ENCODE peak calls at places on chromosome 7, in nine cellular contexts. One of them, this sample, is unnamed.

GRCh38 chr7:117385340-117386124 is 41.8 kb downstream of the ASZ1 start:
- DNase-seq in left lung: no peak
- DNase-seq in islet precursor cell: no peak
- DNase-seq in prostate gland: no peak
- DNase-seq in fibroblast of lung: peak; percentile 48
- DNase-seq in NCI-H1694 treated with DMSO at 0.1 percent for 48 hours: peak; percentile 71
- DNase-seq in cardiac fibroblast: peak; percentile 47
- DNase-seq in hepatocyte: peak; percentile 25
- DNase-seq in cerebellar cortex: peak; percentile 41
- DNase-seq in this sample: peak; percentile 46

GRCh38 chr7:127943541-127944521 is 87.4 kb downstream of the LRRC4 start:
- DNase-seq in left lung: no peak
- DNase-seq in islet precursor cell: no peak
- DNase-seq in prostate gland: no peak
- DNase-seq in fibroblast of lung: peak; percentile 79
- DNase-seq in NCI-H1694 treated with DMSO at 0.1 percent for 48 hours: peak; percentile 78
- DNase-seq in cardiac fibroblast: peak; percentile 40
- DNase-seq in hepatocyte: peak; percentile 61
- DNase-seq in cerebellar cortex: peak; percentile 71
- DNase-seq in this sample: peak; percentile 68

GRCh38 chr7:18288322-18289037 is 207.1 kb upstream of the HDAC9 start:
- DNase-seq in left lung: no peak
- DNase-seq in islet precursor cell: no peak
- DNase-seq in prostate gland: no peak
- DNase-seq in fibroblast of lung: no peak
- DNase-seq in NCI-H1694 treated with DMSO at 0.1 percent for 48 hours: no peak
- DNase-seq in cardiac fibroblast: no peak
- DNase-seq in hepatocyte: no peak
- DNase-seq in cerebellar cortex: no peak
- DNase-seq in this sample: no peak

GRCh38 chr7:142176901-142177300 is 65.4 kb downstream of the MGAM2 start:
- DNase-seq in left lung: no peak
- DNase-seq in islet precursor cell: no peak
- DNase-seq in prostate gland: no peak
- DNase-seq in fibroblast of lung: no peak
- DNase-seq in NCI-H1694 treated with DMSO at 0.1 percent for 48 hours: no peak
- DNase-seq in cardiac fibroblast: peak; percentile 42
- DNase-seq in hepatocyte: no peak
- DNase-seq in cerebellar cortex: no peak
- DNase-seq in this sample: no peak

GRCh38 chr7:73483171-73483570 is 38.9 kb downstream of the BAZ1B start:
- DNase-seq in left lung: no peak
- DNase-seq in islet precursor cell: no peak
- DNase-seq in prostate gland: no peak
- DNase-seq in fibroblast of lung: no peak
- DNase-seq in NCI-H1694 treated with DMSO at 0.1 percent for 48 hours: no peak
- DNase-seq in cardiac fibroblast: no peak
- DNase-seq in hepatocyte: no peak
- DNase-seq in cerebellar cortex: no peak
- DNase-seq in this sample: peak; percentile 5

GRCh38 chr7:106732045-106732444 is 71.1 kb upstream of the CCDC71L start:
- DNase-seq in left lung: no peak
- DNase-seq in islet precursor cell: no peak
- DNase-seq in prostate gland: no peak
- DNase-seq in fibroblast of lung: no peak
- DNase-seq in NCI-H1694 treated with DMSO at 0.1 percent for 48 hours: no peak
- DNase-seq in cardiac fibroblast: no peak
- DNase-seq in hepatocyte: no peak
- DNase-seq in cerebellar cortex: no peak
- DNase-seq in this sample: no peak

GRCh38 chr7:90804370-90804769 is 208.2 kb downstream of the CDK14 start:
- DNase-seq in left lung: no peak
- DNase-seq in islet precursor cell: no peak
- DNase-seq in prostate gland: no peak
- DNase-seq in fibroblast of lung: peak; percentile 77
- DNase-seq in NCI-H1694 treated with DMSO at 0.1 percent for 48 hours: no peak
- DNase-seq in cardiac fibroblast: peak; percentile 52
- DNase-seq in hepatocyte: no peak
- DNase-seq in cerebellar cortex: no peak
- DNase-seq in this sample: no peak

GRCh38 chr7:99839560-99840011 is 11.8 kb downstream of the CYP3A43 start:
- DNase-seq in left lung: no peak
- DNase-seq in islet precursor cell: no peak
- DNase-seq in prostate gland: peak; percentile 82
- DNase-seq in fibroblast of lung: no peak
- DNase-seq in NCI-H1694 treated with DMSO at 0.1 percent for 48 hours: no peak
- DNase-seq in cardiac fibroblast: no peak
- DNase-seq in hepatocyte: peak; percentile 35
- DNase-seq in cerebellar cortex: no peak
- DNase-seq in this sample: no peak

GRCh38 chr7:11538751-11539299 is 293.2 kb downstream of the THSD7A start:
- DNase-seq in left lung: no peak
- DNase-seq in islet precursor cell: no peak
- DNase-seq in prostate gland: no peak
- DNase-seq in fibroblast of lung: no peak
- DNase-seq in NCI-H1694 treated with DMSO at 0.1 percent for 48 hours: no peak
- DNase-seq in cardiac fibroblast: no peak
- DNase-seq in hepatocyte: no peak
- DNase-seq in cerebellar cortex: no peak
- DNase-seq in this sample: no peak

GRCh38 chr7:44967571-44968446 is 11.0 kb downstream of the MYO1G start:
- DNase-seq in left lung: no peak
- DNase-seq in islet precursor cell: peak; percentile 64
- DNase-seq in prostate gland: no peak
- DNase-seq in fibroblast of lung: no peak
- DNase-seq in NCI-H1694 treated with DMSO at 0.1 percent for 48 hours: no peak
- DNase-seq in cardiac fibroblast: peak; percentile 40
- DNase-seq in hepatocyte: no peak
- DNase-seq in cerebellar cortex: peak; percentile 31
- DNase-seq in this sample: no peak

GRCh38 chr7:5041047-5041446 is 4.6 kb upstream of the RBAK start:
- DNase-seq in left lung: no peak
- DNase-seq in islet precursor cell: no peak
- DNase-seq in prostate gland: no peak
- DNase-seq in fibroblast of lung: no peak
- DNase-seq in NCI-H1694 treated with DMSO at 0.1 percent for 48 hours: no peak
- DNase-seq in cardiac fibroblast: no peak
- DNase-seq in hepatocyte: no peak
- DNase-seq in cerebellar cortex: no peak
- DNase-seq in this sample: no peak

GRCh38 chr7:4797858-4798705 is 22.7 kb downstream of the AP5Z1 start:
- DNase-seq in left lung: no peak
- DNase-seq in islet precursor cell: peak; percentile 83
- DNase-seq in prostate gland: no peak
- DNase-seq in fibroblast of lung: peak; percentile 10
- DNase-seq in NCI-H1694 treated with DMSO at 0.1 percent for 48 hours: peak; percentile 28
- DNase-seq in cardiac fibroblast: peak; percentile 49
- DNase-seq in hepatocyte: peak; percentile 62
- DNase-seq in cerebellar cortex: peak; percentile 58
- DNase-seq in this sample: peak; percentile 23

GRCh38 chr7:142085428-142085827 is 26.1 kb upstream of the MGAM2 start:
- DNase-seq in left lung: no peak
- DNase-seq in islet precursor cell: no peak
- DNase-seq in prostate gland: no peak
- DNase-seq in fibroblast of lung: no peak
- DNase-seq in NCI-H1694 treated with DMSO at 0.1 percent for 48 hours: no peak
- DNase-seq in cardiac fibroblast: no peak
- DNase-seq in hepatocyte: no peak
- DNase-seq in cerebellar cortex: no peak
- DNase-seq in this sample: no peak

GRCh38 chr7:6284055-6284400 is 11.6 kb upstream of the CYTH3 start:
- DNase-seq in left lung: no peak
- DNase-seq in islet precursor cell: no peak
- DNase-seq in prostate gland: no peak
- DNase-seq in fibroblast of lung: peak; percentile 58
- DNase-seq in NCI-H1694 treated with DMSO at 0.1 percent for 48 hours: no peak
- DNase-seq in cardiac fibroblast: peak; percentile 84
- DNase-seq in hepatocyte: no peak
- DNase-seq in cerebellar cortex: no peak
- DNase-seq in this sample: no peak

GRCh38 chr7:149872419-149873073 is 1.2 kb upstream of the ATP6V0E2 start:
- DNase-seq in left lung: peak; percentile 86
- DNase-seq in islet precursor cell: peak; percentile 81
- DNase-seq in prostate gland: peak; percentile 62
- DNase-seq in fibroblast of lung: peak; percentile 82
- DNase-seq in NCI-H1694 treated with DMSO at 0.1 percent for 48 hours: peak; percentile 47
- DNase-seq in cardiac fibroblast: peak; percentile 80
- DNase-seq in hepatocyte: peak; percentile 89
- DNase-seq in cerebellar cortex: peak; percentile 87
- DNase-seq in this sample: peak; percentile 83

GRCh38 chr7:377069-378040 is 87.4 kb downstream of the FOXL3 start:
- DNase-seq in left lung: peak; percentile 27
- DNase-seq in islet precursor cell: peak; percentile 56
- DNase-seq in prostate gland: no peak
- DNase-seq in fibroblast of lung: no peak
- DNase-seq in NCI-H1694 treated with DMSO at 0.1 percent for 48 hours: no peak
- DNase-seq in cardiac fibroblast: no peak
- DNase-seq in hepatocyte: no peak
- DNase-seq in cerebellar cortex: no peak
- DNase-seq in this sample: no peak

GRCh38 chr7:34260282-34260681 is 354.9 kb downstream of the BMPER start:
- DNase-seq in left lung: no peak
- DNase-seq in islet precursor cell: peak; percentile 64
- DNase-seq in prostate gland: no peak
- DNase-seq in fibroblast of lung: peak; percentile 96
- DNase-seq in NCI-H1694 treated with DMSO at 0.1 percent for 48 hours: no peak
- DNase-seq in cardiac fibroblast: peak; percentile 97
- DNase-seq in hepatocyte: peak; percentile 12
- DNase-seq in cerebellar cortex: no peak
- DNase-seq in this sample: peak; percentile 92

GRCh38 chr7:135349746-135350145 is 116.1 kb downstream of the STRA8 start:
- DNase-seq in left lung: no peak
- DNase-seq in islet precursor cell: no peak
- DNase-seq in prostate gland: no peak
- DNase-seq in fibroblast of lung: peak; percentile 61
- DNase-seq in NCI-H1694 treated with DMSO at 0.1 percent for 48 hours: no peak
- DNase-seq in cardiac fibroblast: peak; percentile 40
- DNase-seq in hepatocyte: no peak
- DNase-seq in cerebellar cortex: no peak
- DNase-seq in this sample: peak; percentile 4

GRCh38 chr7:22885824-22886255 is 63.2 kb upstream of the TOMM7 start:
- DNase-seq in left lung: no peak
- DNase-seq in islet precursor cell: no peak
- DNase-seq in prostate gland: no peak
- DNase-seq in fibroblast of lung: no peak
- DNase-seq in NCI-H1694 treated with DMSO at 0.1 percent for 48 hours: no peak
- DNase-seq in cardiac fibroblast: peak; percentile 22
- DNase-seq in hepatocyte: no peak
- DNase-seq in cerebellar cortex: no peak
- DNase-seq in this sample: no peak

GRCh38 chr7:142791502-142791901 is 20.7 kb downstream of the PRSS2 start:
- DNase-seq in left lung: no peak
- DNase-seq in islet precursor cell: no peak
- DNase-seq in prostate gland: no peak
- DNase-seq in fibroblast of lung: no peak
- DNase-seq in NCI-H1694 treated with DMSO at 0.1 percent for 48 hours: no peak
- DNase-seq in cardiac fibroblast: no peak
- DNase-seq in hepatocyte: no peak
- DNase-seq in cerebellar cortex: no peak
- DNase-seq in this sample: no peak

GRCh38 chr7:139396323-139396951 is 36.7 kb downstream of the LUC7L2 start:
- DNase-seq in left lung: no peak
- DNase-seq in islet precursor cell: no peak
- DNase-seq in prostate gland: no peak
- DNase-seq in fibroblast of lung: peak; percentile 6
- DNase-seq in NCI-H1694 treated with DMSO at 0.1 percent for 48 hours: no peak
- DNase-seq in cardiac fibroblast: peak; percentile 50
- DNase-seq in hepatocyte: no peak
- DNase-seq in cerebellar cortex: no peak
- DNase-seq in this sample: peak; percentile 4

GRCh38 chr7:105797652-105798051 is 78.7 kb downstream of the ATXN7L1 start:
- DNase-seq in left lung: no peak
- DNase-seq in islet precursor cell: peak; percentile 82
- DNase-seq in prostate gland: no peak
- DNase-seq in fibroblast of lung: no peak
- DNase-seq in NCI-H1694 treated with DMSO at 0.1 percent for 48 hours: no peak
- DNase-seq in cardiac fibroblast: no peak
- DNase-seq in hepatocyte: peak; percentile 44
- DNase-seq in cerebellar cortex: no peak
- DNase-seq in this sample: no peak

GRCh38 chr7:105512415-105512814 is 9.7 kb downstream of the PUS7 start:
- DNase-seq in left lung: no peak
- DNase-seq in islet precursor cell: no peak
- DNase-seq in prostate gland: no peak
- DNase-seq in fibroblast of lung: no peak
- DNase-seq in NCI-H1694 treated with DMSO at 0.1 percent for 48 hours: no peak
- DNase-seq in cardiac fibroblast: no peak
- DNase-seq in hepatocyte: no peak
- DNase-seq in cerebellar cortex: no peak
- DNase-seq in this sample: no peak

GRCh38 chr7:158809596-158809995 is 19.7 kb downstream of the ESYT2 start:
- DNase-seq in left lung: no peak
- DNase-seq in islet precursor cell: no peak
- DNase-seq in prostate gland: no peak
- DNase-seq in fibroblast of lung: peak; percentile 44
- DNase-seq in NCI-H1694 treated with DMSO at 0.1 percent for 48 hours: no peak
- DNase-seq in cardiac fibroblast: no peak
- DNase-seq in hepatocyte: no peak
- DNase-seq in cerebellar cortex: no peak
- DNase-seq in this sample: peak; percentile 39

GRCh38 chr7:30923774-30924413 is 12.2 kb downstream of the AQP1 start:
- DNase-seq in left lung: peak; percentile 20
- DNase-seq in islet precursor cell: no peak
- DNase-seq in prostate gland: no peak
- DNase-seq in fibroblast of lung: no peak
- DNase-seq in NCI-H1694 treated with DMSO at 0.1 percent for 48 hours: no peak
- DNase-seq in cardiac fibroblast: no peak
- DNase-seq in hepatocyte: no peak
- DNase-seq in cerebellar cortex: no peak
- DNase-seq in this sample: no peak

GRCh38 chr7:38374507-38374906 is 101.1 kb upstream of the TARP start:
- DNase-seq in left lung: no peak
- DNase-seq in islet precursor cell: no peak
- DNase-seq in prostate gland: no peak
- DNase-seq in fibroblast of lung: peak; percentile 12
- DNase-seq in NCI-H1694 treated with DMSO at 0.1 percent for 48 hours: peak; percentile 23
- DNase-seq in cardiac fibroblast: peak; percentile 62
- DNase-seq in hepatocyte: peak; percentile 64
- DNase-seq in cerebellar cortex: peak; percentile 26
- DNase-seq in this sample: peak; percentile 51

GRCh38 chr7:6433814-6434630 is 13.7 kb downstream of the DAGLB start:
- DNase-seq in left lung: no peak
- DNase-seq in islet precursor cell: no peak
- DNase-seq in prostate gland: no peak
- DNase-seq in fibroblast of lung: no peak
- DNase-seq in NCI-H1694 treated with DMSO at 0.1 percent for 48 hours: no peak
- DNase-seq in cardiac fibroblast: no peak
- DNase-seq in hepatocyte: no peak
- DNase-seq in cerebellar cortex: no peak
- DNase-seq in this sample: no peak

GRCh38 chr7:31443457-31443856 is 70.4 kb upstream of the ITPRID1 start:
- DNase-seq in left lung: no peak
- DNase-seq in islet precursor cell: no peak
- DNase-seq in prostate gland: no peak
- DNase-seq in fibroblast of lung: peak; percentile 42
- DNase-seq in NCI-H1694 treated with DMSO at 0.1 percent for 48 hours: peak; percentile 92
- DNase-seq in cardiac fibroblast: peak; percentile 53
- DNase-seq in hepatocyte: peak; percentile 73
- DNase-seq in cerebellar cortex: peak; percentile 70
- DNase-seq in this sample: peak; percentile 55

GRCh38 chr7:108452707-108453106 is 3.5 kb downstream of the NRCAM start:
- DNase-seq in left lung: no peak
- DNase-seq in islet precursor cell: no peak
- DNase-seq in prostate gland: no peak
- DNase-seq in fibroblast of lung: peak; percentile 43
- DNase-seq in NCI-H1694 treated with DMSO at 0.1 percent for 48 hours: peak; percentile 73
- DNase-seq in cardiac fibroblast: peak; percentile 63
- DNase-seq in hepatocyte: peak; percentile 25
- DNase-seq in cerebellar cortex: peak; percentile 44
- DNase-seq in this sample: peak; percentile 32

GRCh38 chr7:142626420-142627035 is 122.7 kb upstream of the PRSS1 start:
- DNase-seq in left lung: peak; percentile 46
- DNase-seq in islet precursor cell: peak; percentile 78
- DNase-seq in prostate gland: no peak
- DNase-seq in fibroblast of lung: no peak
- DNase-seq in NCI-H1694 treated with DMSO at 0.1 percent for 48 hours: peak; percentile 3
- DNase-seq in cardiac fibroblast: peak; percentile 72
- DNase-seq in hepatocyte: peak; percentile 66
- DNase-seq in cerebellar cortex: peak; percentile 47
- DNase-seq in this sample: no peak

GRCh38 chr7:108335264-108335918 is 120.8 kb downstream of the NRCAM start:
- DNase-seq in left lung: no peak
- DNase-seq in islet precursor cell: no peak
- DNase-seq in prostate gland: no peak
- DNase-seq in fibroblast of lung: peak; percentile 45
- DNase-seq in NCI-H1694 treated with DMSO at 0.1 percent for 48 hours: no peak
- DNase-seq in cardiac fibroblast: peak; percentile 33
- DNase-seq in hepatocyte: peak; percentile 67
- DNase-seq in cerebellar cortex: peak; percentile 34
- DNase-seq in this sample: peak; percentile 18